ENCODE peak calls at places on chromosomes 6 and 20, in ten cellular contexts. P is IMR-90, F is right cardiac atrium, A is H9, C is heart right ventricle, W is pancreas, U is adrenal gland, J is keratinocyte, Q is transverse colon, R is neuronal stem cell. I is an unnamed sample.

GRCh38 chr6:81561071-81561564 is 191.4 kb downstream of the TENT5A start:
- DNase-seq in A (no peak), R (peak; percentile 9), C (no peak), W (no peak), Q (no peak), U (no peak), J (no peak), P (peak; percentile 23), F (no peak), I (no peak)

GRCh38 chr6:35084511-35085203 is 56.5 kb downstream of the TCP11 start:
- DNase-seq in P (no peak), A (no peak), Q (no peak), R (no peak), F (no peak), J (no peak), C (no peak), U (peak; percentile 47), W (no peak), I (no peak)

GRCh38 chr6:42104095-42104806 is 38.2 kb downstream of the C6orf132 start:
- DNase-seq in J (no peak), P (no peak), F (peak; percentile 88), U (peak; percentile 90), Q (peak; percentile 70), C (peak; percentile 56), W (no peak), A (peak; percentile 87), R (peak; percentile 69), I (peak; percentile 25)

GRCh38 chr6:107711953-107712522 is 112.1 kb downstream of the SCML4 start:
- DNase-seq in U (no peak), C (no peak), P (no peak), J (no peak), F (no peak), Q (no peak), A (no peak), W (no peak), R (no peak), I (no peak)

GRCh38 chr6:109493865-109494264 is 10.8 kb upstream of the ZBTB24 start:
- DNase-seq in W (no peak), J (no peak), Q (no peak), P (no peak), U (no peak), C (no peak), R (no peak), F (no peak), A (no peak), I (no peak)

GRCh38 chr6:36028088-36028886 is 679 bp downstream of the MAPK14 start:
- DNase-seq in W (peak; percentile 58), C (peak; percentile 27), R (peak; percentile 24), A (peak; percentile 37), J (no peak), P (peak; percentile 12), Q (peak; percentile 36), F (peak; percentile 73), U (peak; percentile 66), I (no peak)

GRCh38 chr6:114432380-114432779 is 89.6 kb upstream of the HS3ST5 start:
- DNase-seq in C (no peak), F (no peak), W (no peak), Q (no peak), U (no peak), R (no peak), A (no peak), P (no peak), J (no peak), I (no peak)

GRCh38 chr6:110816677-110817076 is 1.4 kb upstream of the CDK19 start:
- DNase-seq in P (no peak), U (no peak), C (no peak), W (no peak), F (no peak), J (no peak), Q (peak; percentile 10), R (no peak), A (no peak), I (no peak)

GRCh38 chr6:76942203-76942971 is 520.9 kb downstream of the HTR1B start:
- DNase-seq in W (no peak), C (no peak), P (no peak), U (no peak), F (no peak), Q (no peak), A (no peak), J (no peak), R (no peak), I (no peak)

GRCh38 chr6:144447487-144447886 is 162.4 kb downstream of the UTRN start:
- DNase-seq in F (no peak), U (no peak), P (peak; percentile 64), W (no peak), J (no peak), A (no peak), C (no peak), Q (no peak), R (no peak), I (no peak)

GRCh38 chr20:58649288-58650180 is 1.5 kb upstream of the STX16 start:
- DNase-seq in F (peak; percentile 79), P (no peak), J (no peak), A (no peak), U (peak; percentile 55), Q (peak; percentile 28), C (peak; percentile 30), R (peak; percentile 24), W (peak; percentile 44), I (no peak)

GRCh38 chr6:118288355-118289124 is 259.6 kb upstream of the PLN start:
- DNase-seq in A (no peak), C (no peak), Q (no peak), R (no peak), F (no peak), J (no peak), U (no peak), W (no peak), P (peak; percentile 52), I (no peak)
- H3K27ac ChIP-seq in A (no peak overlapping the region), C (peak overlapping the region; percentile 83), Q (no peak overlapping the region), R (no peak overlapping the region), F (no peak overlapping the region), J (no peak overlapping the region), U (no peak overlapping the region), W (no peak overlapping the region), P (no peak overlapping the region), I (no peak overlapping the region)

DNA sequence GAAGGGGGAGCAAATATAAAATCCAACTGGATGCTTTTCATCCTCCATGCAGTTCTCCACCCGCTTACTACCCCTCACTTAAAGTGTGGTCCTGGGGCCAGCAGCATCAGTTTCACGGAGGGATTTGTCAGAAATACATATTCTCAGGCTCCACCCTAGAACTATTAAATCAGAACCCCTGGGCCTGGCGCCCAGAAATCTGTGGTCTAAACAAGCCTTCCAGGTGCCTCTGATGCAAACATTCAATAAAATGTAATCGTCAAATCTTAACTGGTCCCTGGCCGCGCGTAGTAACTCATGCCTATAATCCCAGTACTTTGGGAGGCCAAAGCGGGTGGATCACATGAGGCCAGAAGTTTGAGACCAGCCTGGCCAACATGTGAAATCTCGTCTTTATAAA is 47.7 kb downstream of the ATXN1 start:
- DNase-seq in U (peak; percentile 60), J (no peak), Q (no peak), W (no peak), R (no peak), A (no peak), F (no peak), C (no peak), P (no peak), I (no peak)
- H3K27ac ChIP-seq in U (peak overlapping the region; percentile 88), J (peak overlapping the region; percentile 96), Q (peak overlapping the region; percentile 79), W (peak overlapping the region; percentile 68), R (no peak overlapping the region), A (no peak overlapping the region), F (peak overlapping the region; percentile 13), C (no peak overlapping the region), P (peak overlapping the region; percentile 34), I (peak overlapping the region; percentile 29)

GRCh38 chr20:63857751-63858392 is 3.4 kb upstream of the ABHD16B start:
- DNase-seq in A (no peak), R (no peak), F (no peak), J (no peak), U (peak; percentile 78), C (peak; percentile 70), P (no peak), W (peak; percentile 35), Q (no peak), I (no peak)

GRCh38 chr20:63854069-63854765 is 7.1 kb upstream of the ABHD16B start:
- DNase-seq in Q (no peak), R (no peak), C (peak; percentile 66), U (no peak), F (peak; percentile 78), P (no peak), J (no peak), A (no peak), W (no peak), I (no peak)

GRCh38 chr20:63856111-63856511 is 5.2 kb upstream of the ABHD16B start:
- DNase-seq in P (no peak), R (no peak), J (no peak), A (peak; percentile 65), U (no peak), W (no peak), F (no peak), C (no peak), Q (no peak), I (no peak)

GRCh38 chr20:63854766-63855362 is 6.4 kb upstream of the ABHD16B start:
- DNase-seq in J (no peak), Q (no peak), C (peak; percentile 74), W (peak; percentile 33), F (peak; percentile 87), A (no peak), P (no peak), U (no peak), R (no peak), I (no peak)

GRCh38 chr20:63855363-63856110 is 5.8 kb upstream of the ABHD16B start:
- DNase-seq in F (peak; percentile 70), J (no peak), A (no peak), C (no peak), R (no peak), W (no peak), P (no peak), U (no peak), Q (no peak), I (no peak)
- H3K27ac ChIP-seq in F (peak overlapping the region; percentile 10), J (no peak overlapping the region), A (no peak overlapping the region), C (peak overlapping the region; percentile 89), R (no peak overlapping the region), W (no peak overlapping the region), P (no peak overlapping the region), U (no peak overlapping the region), Q (peak overlapping the region; percentile 60), I (peak overlapping the region; percentile 18)

GRCh38 chr6:55998586-55998985 is 123.2 kb upstream of the BMP5 start:
- DNase-seq in R (no peak), C (no peak), Q (no peak), J (no peak), W (no peak), P (no peak), F (no peak), U (no peak), A (no peak), I (no peak)

GRCh38 chr6:56009620-56010019 is 134.2 kb upstream of the BMP5 start:
- DNase-seq in R (no peak), C (no peak), F (no peak), P (no peak), A (no peak), W (no peak), Q (no peak), J (no peak), U (no peak), I (no peak)

GRCh38 chr6:56002336-56002735 is 126.9 kb upstream of the BMP5 start:
- DNase-seq in Q (no peak), A (no peak), F (no peak), R (no peak), C (no peak), U (no peak), J (no peak), P (no peak), W (no peak), I (no peak)

DNA sequence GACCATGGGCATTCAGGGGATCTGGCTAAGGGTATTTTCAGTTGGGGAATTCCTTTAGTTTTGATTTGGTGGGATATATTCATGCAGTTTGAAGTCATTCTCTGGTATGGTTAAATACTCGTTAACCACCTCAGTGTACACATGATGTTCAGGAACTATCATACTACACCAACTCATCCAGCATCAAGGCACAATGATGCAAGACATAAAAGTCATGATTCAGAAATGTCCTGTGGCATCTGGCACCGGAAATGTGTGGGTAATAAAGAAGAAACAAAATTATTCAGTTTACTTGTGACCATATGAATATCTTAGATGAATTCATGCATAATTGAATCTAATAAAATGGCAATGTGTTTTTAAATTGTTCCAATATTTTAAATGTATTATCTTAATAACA is 129.0 kb upstream of the BMP5 start:
- DNase-seq in J (no peak), F (no peak), Q (no peak), R (no peak), W (no peak), A (no peak), C (no peak), U (no peak), P (peak; percentile 5), I (no peak)
- H3K27ac ChIP-seq in J (no peak overlapping the region), F (no peak overlapping the region), Q (no peak overlapping the region), R (no peak overlapping the region), W (no peak overlapping the region), A (no peak overlapping the region), C (no peak overlapping the region), U (no peak overlapping the region), P (no peak overlapping the region), I (no peak overlapping the region)

I was measured in caudate nucleus.